ENCODE peak calls at places on chromosomes 4 and X, in four cellular contexts. I is sigmoid colon, J is transverse colon, H is GM12892. F is an unnamed sample.

GRCh38 chrX:134551365-134552095 is 91.6 kb downstream of the HPRT1 start:
- DNase-seq in I (no peak), J (no peak), H (no peak), F (no peak)

GRCh38 chr4:182339246-182339645 is 96.0 kb downstream of the TENM3 start:
- DNase-seq in I (no peak), J (no peak), H (no peak), F (no peak)

GRCh38 chrX:7108995-7109634 is 38.4 kb upstream of the STS start:
- DNase-seq in I (no peak), J (no peak), H (no peak), F (no peak)

GRCh38 chr4:147480891-147481576 is at the start of gene EDNRA:
- DNase-seq in I (no peak), J (no peak), H (no peak), F (no peak)

GRCh38 chr4:29805871-29806480 is 914.2 kb upstream of the PCDH7 start:
- DNase-seq in I (no peak), J (no peak), H (no peak), F (no peak)

GRCh38 chr4:184534511-184535391 is 60.4 kb upstream of the IRF2 start:
- DNase-seq in I (no peak), J (no peak), H (no peak), F (no peak)

GRCh38 chrX:18855919-18856644 is 127.8 kb downstream of the PHKA2 start:
- DNase-seq in I (no peak), J (no peak), H (no peak), F (no peak)

GRCh38 chr4:86737244-86737643 is 111.9 kb downstream of the SLC10A6 start:
- DNase-seq in I (no peak), J (no peak), H (no peak), F (no peak)

GRCh38 chrX:69317721-69318120 is 152.5 kb upstream of the PJA1 start:
- DNase-seq in I (no peak), J (no peak), H (no peak), F (peak)

GRCh38 chrX:69312141-69312670 is 147.0 kb upstream of the PJA1 start:
- DNase-seq in I (no peak), J (no peak), H (no peak), F (peak)

GRCh38 chrX:69309074-69309792 is 144.0 kb upstream of the PJA1 start:
- DNase-seq in I (no peak), J (no peak), H (no peak), F (no peak)

GRCh38 chrX:69314436-69315348 is 149.4 kb upstream of the PJA1 start:
- DNase-seq in I (no peak), J (no peak), H (peak), F (peak)

GRCh38 chrX:69313622-69314290 is 148.5 kb upstream of the PJA1 start:
- DNase-seq in I (no peak), J (no peak), H (no peak), F (no peak)
- TF ChIP-seq POLR2AphosphoS5 in I (no peak), J (no peak), H (no peak), F (no peak)

DNA sequence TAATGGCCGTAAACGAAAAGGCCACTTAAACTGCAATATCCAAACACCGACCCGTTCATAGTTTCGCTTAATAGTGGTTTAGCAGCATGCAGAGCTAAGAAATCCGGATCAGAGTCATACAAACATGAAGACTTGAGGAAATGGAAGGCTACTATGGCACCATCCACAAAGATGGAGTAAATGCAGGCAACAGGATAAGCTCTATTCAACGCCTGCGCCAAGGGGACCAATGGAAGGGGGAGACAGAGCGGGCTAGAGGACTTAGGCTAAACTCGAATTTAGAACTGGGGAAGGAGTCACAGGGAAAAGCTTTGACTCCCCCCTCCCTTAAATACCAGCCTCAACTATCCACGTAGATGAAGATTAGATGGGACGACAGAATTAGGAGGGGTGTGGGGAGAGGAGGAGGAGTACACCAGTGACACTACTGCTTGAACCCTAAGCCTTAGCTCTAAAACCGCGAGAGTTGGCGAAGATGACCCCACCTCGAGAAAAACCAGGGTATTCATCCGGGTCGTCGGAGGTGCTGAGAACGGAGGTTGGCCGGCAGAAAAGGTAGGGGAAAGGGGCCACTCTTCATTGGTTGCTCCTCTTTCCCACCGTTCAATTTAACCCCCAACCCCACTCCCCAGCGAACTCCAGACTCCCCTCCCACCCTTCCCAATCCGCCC is 3.5 kb downstream of the HUWE1 start:
- DNase-seq in I (peak), J (peak), H (no peak), F (no peak)
- TF ChIP-seq POLR2AphosphoS5 in I (peak), J (no peak), H (peak), F (no peak)

GRCh38 chr4:15893967-15894366 is 44.6 kb downstream of the FGFBP1 start:
- DNase-seq in I (no peak), J (no peak), H (no peak), F (no peak)
- TF ChIP-seq POLR2AphosphoS5 in I (no peak), J (no peak), H (no peak), F (peak)

GRCh38 chr4:2939383-2940243 is 23.6 kb downstream of the NOP14 start:
- DNase-seq in I (peak), J (peak), H (no peak), F (peak)
- TF ChIP-seq POLR2AphosphoS5 in I (no peak), J (no peak), H (peak), F (no peak)

GRCh38 chr4:41213563-41214157 is 682 bp downstream of the APBB2 start:
- DNase-seq in I (peak), J (peak), H (peak), F (no peak)

GRCh38 chr4:41214158-41215146 is at the start of gene APBB2:
- DNase-seq in I (peak), J (peak), H (peak), F (peak)

GRCh38 chr4:41215155-41215554 is 813 bp upstream of the APBB2 start:
- DNase-seq in I (no peak), J (no peak), H (no peak), F (no peak)

GRCh38 chr4:41209901-41210300 is 4.4 kb downstream of the APBB2 start:
- DNase-seq in I (no peak), J (peak), H (no peak), F (no peak)

GRCh38 chr4:41212221-41213203 is 1.8 kb downstream of the APBB2 start:
- DNase-seq in I (peak), J (peak), H (no peak), F (peak)
- TF ChIP-seq POLR2AphosphoS5 in I (no peak), J (no peak), H (no peak), F (no peak)

GRCh38 chrX:136212557-136213111 is 38.6 kb downstream of the MAP7D3 start:
- DNase-seq in I (peak), J (no peak), H (no peak), F (no peak)

GRCh38 chrX:136209751-136210150 is 41.4 kb downstream of the MAP7D3 start:
- DNase-seq in I (no peak), J (no peak), H (no peak), F (no peak)

GRCh38 chrX:136210243-136210642 is 41.0 kb downstream of the MAP7D3 start:
- DNase-seq in I (no peak), J (no peak), H (no peak), F (no peak)

GRCh38 chrX:136210806-136211205 is 40.4 kb downstream of the MAP7D3 start:
- DNase-seq in I (no peak), J (no peak), H (no peak), F (no peak)

GRCh38 chrX:136211766-136212556 is 39.2 kb downstream of the MAP7D3 start:
- DNase-seq in I (peak), J (no peak), H (no peak), F (no peak)
- TF ChIP-seq POLR2AphosphoS5 in I (peak), J (no peak), H (no peak), F (no peak)